ENCODE peak calls at places on chromosomes 5 and 9, in eight cellular contexts. O, X, D, A, V, S, H and Z are unnamed samples. For H3K79me2, the result is how much of the 10 kb centered on the place peaks cover.

GRCh38 chr5:159805021-159805420 is 111.3 kb upstream of the ADRA1B start:
- DNase-seq in O (peak), X (no peak), D (peak), A (no peak), V (no peak), S (no peak), H (peak), Z (no peak)

GRCh38 chr9:77891150-77891549 is 140.5 kb downstream of the GNAQ start:
- DNase-seq in O (no peak), X (no peak), D (no peak), A (peak), V (no peak), S (no peak), H (no peak), Z (no peak)

GRCh38 chr5:85921590-85921989 is 696.2 kb upstream of the COX7C start:
- DNase-seq in O (no peak), X (peak), D (no peak), A (no peak), V (no peak), S (no peak), H (no peak), Z (no peak)

GRCh38 chr9:133188006-133188842 is 20.8 kb downstream of the OBP2B start:
- DNase-seq in O (no peak), X (peak), D (no peak), A (peak), V (peak), S (peak), H (no peak), Z (no peak)

GRCh38 chr5:33310471-33310870 is 130.3 kb upstream of the TARS1 start:
- DNase-seq in O (peak), X (peak), D (peak), A (no peak), V (no peak), S (no peak), H (peak), Z (peak)

GRCh38 chr5:69415584-69415958 is 655 bp downstream of the MARVELD2 start:
- DNase-seq in O (no peak), X (peak), D (no peak), A (no peak), V (peak), S (peak), H (no peak), Z (no peak)

GRCh38 chr9:107212613-107213012 is 70.5 kb upstream of the RAD23B start:
- DNase-seq in O (no peak), X (no peak), D (no peak), A (no peak), V (no peak), S (no peak), H (no peak), Z (no peak)

GRCh38 chr9:35341585-35341984 is 148.3 kb upstream of the RUSC2 start:
- DNase-seq in O (peak), X (no peak), D (peak), A (no peak), V (no peak), S (peak), H (peak), Z (no peak)

GRCh38 chr9:14296462-14296861 is 17.5 kb downstream of the NFIB start:
- DNase-seq in O (no peak), X (no peak), D (no peak), A (no peak), V (no peak), S (no peak), H (no peak), Z (no peak)

GRCh38 chr5:176994460-176995121 is 12.0 kb downstream of the UIMC1 start:
- DNase-seq in O (no peak), X (no peak), D (peak), A (peak), V (no peak), S (no peak), H (peak), Z (no peak)
- H3K79me2 ChIP-seq in O (half or more), X (half or more), D (half or more), A (half or more), V (half or more), S (under half), H (half or more), Z (half or more)

DNA sequence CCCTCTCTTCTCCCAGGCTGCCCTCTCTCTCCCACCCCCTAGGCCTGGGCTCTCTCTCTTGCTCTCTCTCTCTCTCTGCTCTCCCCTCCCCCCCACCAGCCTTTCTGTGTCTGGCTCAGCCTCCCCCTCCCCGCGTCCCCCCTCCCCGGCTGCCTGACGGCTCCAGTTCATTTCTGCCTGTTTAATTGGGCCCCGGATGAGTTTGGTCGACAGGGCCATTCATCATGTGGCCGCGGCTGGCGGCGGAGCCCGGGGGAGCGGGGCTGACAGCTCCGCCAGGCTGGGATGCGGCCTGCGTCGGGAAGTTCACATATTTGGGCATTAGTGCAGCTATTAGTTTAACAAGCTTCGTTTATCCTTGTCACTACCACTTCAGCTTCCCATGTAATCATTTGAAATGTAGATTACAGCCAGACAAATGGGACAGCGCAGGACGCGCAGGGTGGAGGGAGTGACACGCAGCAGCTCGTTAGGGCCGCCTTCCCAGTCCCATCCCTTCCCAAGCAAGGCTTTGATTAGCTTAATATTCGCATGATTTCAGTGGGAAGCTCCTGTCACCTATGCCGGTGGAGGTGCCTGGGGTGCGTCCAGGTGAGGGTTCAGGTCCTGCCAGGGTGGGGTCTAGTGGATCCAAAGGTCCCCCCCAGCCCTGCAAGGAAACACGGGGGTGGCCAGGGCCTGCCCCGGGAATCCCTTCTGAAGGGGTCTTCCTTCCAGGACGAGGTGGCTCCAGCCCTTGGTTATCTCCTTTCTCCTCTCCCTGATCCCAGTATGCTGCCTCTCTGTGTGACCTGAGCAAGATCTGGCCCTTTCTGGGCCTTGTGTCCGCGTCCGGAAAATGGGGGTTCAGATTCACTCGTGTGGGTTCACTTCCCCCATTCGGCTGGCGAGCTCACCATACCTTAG is 214.8 kb downstream of the PAX5 start:
- DNase-seq in O (no peak), X (no peak), D (peak), A (no peak), V (no peak), S (peak), H (no peak), Z (no peak)
- H3K9ac ChIP-seq in O (no peak), X (no peak), D (no peak), A (no peak), V (no peak), S (no peak), H (no peak), Z (no peak)

DNA sequence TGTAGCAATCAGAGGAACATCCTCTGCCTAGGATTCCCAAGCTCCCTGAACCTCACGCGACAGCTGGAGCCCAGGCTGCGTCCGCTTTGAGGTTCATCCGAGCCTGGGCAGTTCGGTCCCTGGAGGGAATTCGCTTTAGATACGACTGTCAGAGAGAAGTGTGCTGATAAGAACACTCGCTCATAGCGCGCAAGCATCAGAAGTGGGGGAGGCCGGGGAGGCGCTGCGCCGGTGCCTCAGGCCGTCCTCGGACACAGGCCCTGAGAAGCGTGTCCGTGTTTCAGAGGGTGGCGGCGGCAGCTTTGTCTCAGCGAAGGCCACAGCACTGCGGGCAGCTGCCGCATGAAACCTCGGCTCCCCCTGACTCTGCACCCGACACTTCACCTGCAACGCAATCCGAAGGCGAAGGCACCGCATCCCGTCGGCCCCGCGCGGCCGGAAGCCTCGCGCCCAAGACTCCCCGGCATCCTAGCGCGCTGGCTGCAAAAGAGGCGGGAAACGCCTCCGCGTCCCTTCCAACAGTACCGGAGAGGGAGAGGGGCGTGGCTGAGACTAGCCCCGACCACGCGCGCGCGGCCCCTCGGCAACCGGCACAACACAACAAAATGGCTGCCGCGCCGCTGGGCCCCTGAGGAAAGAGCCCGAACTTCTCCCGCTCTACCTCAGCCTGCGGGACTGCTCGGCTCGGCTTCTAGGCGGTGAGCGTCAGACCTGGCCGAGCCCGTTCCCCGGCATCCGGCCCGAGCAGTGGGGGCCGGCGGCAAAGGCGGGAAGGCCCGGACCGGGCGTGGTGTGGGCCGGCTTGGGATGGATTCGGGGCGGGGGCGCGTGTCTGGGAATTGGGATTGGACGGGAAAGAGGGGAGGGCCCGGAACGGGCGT is at the start of gene CNTRL:
- DNase-seq in O (peak), X (peak), D (peak), A (peak), V (peak), S (peak), H (peak), Z (no peak)
- H3K79me2 ChIP-seq in O (under half), X (under half), D (under half), A (under half), V (under half), S (under half), H (under half), Z (under half)

DNA sequence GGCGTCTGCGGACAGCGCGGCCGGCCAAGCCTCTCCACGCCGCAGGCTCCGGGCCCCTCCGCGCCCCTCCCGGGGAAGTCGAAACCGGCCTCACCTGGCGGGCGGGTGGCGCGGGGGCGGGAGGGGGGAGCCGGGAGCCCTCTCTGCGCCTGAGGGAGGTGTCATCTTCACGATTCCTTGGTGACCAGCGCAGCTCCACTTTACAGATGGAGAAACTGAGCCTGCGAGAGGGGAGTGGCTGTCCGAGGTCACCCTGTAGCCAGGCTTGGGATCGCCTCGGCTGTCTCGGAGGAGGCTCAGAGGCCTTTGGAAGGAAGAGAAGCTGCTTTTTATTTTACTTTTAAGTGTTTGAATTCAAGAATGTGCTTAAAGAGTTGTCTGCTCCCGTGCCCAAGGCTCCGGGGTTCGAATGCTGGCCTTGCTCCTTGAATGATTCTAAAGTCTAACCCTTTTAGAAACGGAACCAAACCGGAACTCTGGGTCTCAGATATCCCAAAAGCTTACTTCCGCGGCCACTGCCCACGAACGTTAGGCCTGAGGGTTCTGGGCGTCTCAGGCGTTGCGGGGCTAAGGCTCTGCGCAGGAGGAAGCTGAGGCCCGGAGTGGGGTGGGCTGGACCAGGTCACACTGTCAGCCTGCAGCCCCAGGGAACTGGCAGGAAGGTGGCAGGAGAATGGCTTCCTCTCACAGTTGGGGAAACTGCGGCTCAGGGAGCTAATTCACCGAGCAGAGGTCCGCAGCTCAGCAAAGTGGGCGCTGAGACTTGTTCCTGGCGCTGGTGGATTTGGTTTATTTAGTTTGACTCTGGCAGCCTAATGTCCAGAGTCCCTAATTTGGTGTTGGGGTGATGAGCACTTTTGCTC is 827 bp downstream of the SUSD3 start:
- DNase-seq in O (no peak), X (no peak), D (no peak), A (peak), V (no peak), S (no peak), H (no peak), Z (no peak)
- H3K9ac ChIP-seq in O (no peak), X (peak), D (no peak), A (peak), V (peak), S (no peak), H (no peak), Z (no peak)

GRCh38 chr9:89453452-89453851 is 44.5 kb downstream of the SEMA4D start:
- DNase-seq in O (no peak), X (no peak), D (no peak), A (no peak), V (no peak), S (no peak), H (no peak), Z (no peak)
- H3K79me2 ChIP-seq in O (under half), X (under half), D (under half), A (under half), V (under half), S (under half), H (under half), Z (under half)

DNA sequence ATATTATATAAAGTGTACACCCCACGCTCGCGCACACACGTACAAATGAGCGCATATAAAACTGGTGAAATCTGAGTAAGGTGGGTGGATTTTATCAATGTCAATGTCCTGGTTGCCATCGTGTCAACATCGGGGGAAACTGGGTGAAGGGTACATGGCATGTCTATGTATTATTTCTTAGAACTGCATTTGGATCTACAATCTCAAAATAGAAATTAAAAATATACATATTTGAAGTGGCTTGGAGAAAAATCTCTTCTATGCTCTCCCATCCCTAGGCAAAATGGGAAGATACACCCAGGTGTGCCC is 763 bp upstream of the WHRN start:
- DNase-seq in O (no peak), X (no peak), D (no peak), A (no peak), V (no peak), S (no peak), H (no peak), Z (no peak)
- H3K9ac ChIP-seq in O (peak), X (peak), D (peak), A (peak), V (peak), S (no peak), H (peak), Z (peak)

DNA sequence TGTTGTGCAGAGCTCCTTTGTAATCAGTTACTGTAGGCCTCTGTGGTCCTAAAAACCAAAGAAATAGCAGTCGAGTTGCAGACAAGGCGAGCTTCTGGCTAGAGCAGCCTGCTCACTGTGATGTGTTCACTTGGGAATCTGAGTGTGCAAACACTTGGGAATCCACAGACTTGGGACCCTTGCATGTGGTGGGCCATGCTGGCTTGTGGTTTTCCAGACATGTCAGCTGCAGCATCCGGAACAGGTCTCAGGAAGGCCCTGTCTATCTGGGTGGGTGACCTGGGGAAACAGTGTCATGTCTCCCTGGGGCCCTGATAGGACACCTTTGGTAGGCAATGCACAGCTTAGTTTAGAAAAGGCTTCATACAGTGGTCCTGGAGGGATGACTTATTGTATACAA is 66.4 kb downstream of the WWC1 start:
- DNase-seq in O (no peak), X (no peak), D (peak), A (no peak), V (no peak), S (no peak), H (no peak), Z (no peak)
- H3K79me2 ChIP-seq in O (under half), X (half or more), D (under half), A (under half), V (half or more), S (under half), H (under half), Z (half or more)